ENCODE peak calls at places on chromosomes 16 and 17, in seven cellular contexts. One of them, this sample, is unnamed.
A peak's percentile ranks its signal among the peaks of the same experiment; 100 is the strongest.

GRCh38 chr16:705748-706188 is at the start of gene FBXL16:
- DNase-seq in HFF-Myc: no peak
- DNase-seq in astrocyte of the spinal cord: no peak
- DNase-seq in brain microvascular endothelial cell: no peak
- DNase-seq in aorta: no peak
- DNase-seq in naive thymus-derived CD4-positive, alpha-beta T cell: no peak
- DNase-seq in esophagus squamous epithelium: no peak
- DNase-seq in this sample: peak; percentile 63

GRCh38 chr17:48456584-48456983 is 26.6 kb upstream of the SKAP1 start:
- DNase-seq in HFF-Myc: no peak
- DNase-seq in astrocyte of the spinal cord: no peak
- DNase-seq in brain microvascular endothelial cell: no peak
- DNase-seq in aorta: no peak
- DNase-seq in naive thymus-derived CD4-positive, alpha-beta T cell: no peak
- DNase-seq in esophagus squamous epithelium: no peak
- DNase-seq in this sample: no peak

GRCh38 chr17:77253611-77254051 is 112.9 kb downstream of the SEC14L1 start:
- DNase-seq in HFF-Myc: no peak
- DNase-seq in astrocyte of the spinal cord: no peak
- DNase-seq in brain microvascular endothelial cell: no peak
- DNase-seq in aorta: no peak
- DNase-seq in naive thymus-derived CD4-positive, alpha-beta T cell: no peak
- DNase-seq in esophagus squamous epithelium: no peak
- DNase-seq in this sample: no peak

GRCh38 chr16:25143898-25144297 is 32.4 kb downstream of the LCMT1 start:
- DNase-seq in HFF-Myc: no peak
- DNase-seq in astrocyte of the spinal cord: no peak
- DNase-seq in brain microvascular endothelial cell: no peak
- DNase-seq in aorta: no peak
- DNase-seq in naive thymus-derived CD4-positive, alpha-beta T cell: no peak
- DNase-seq in esophagus squamous epithelium: no peak
- DNase-seq in this sample: no peak

GRCh38 chr17:20051624-20052023 is 42.5 kb downstream of the SPECC1 start:
- DNase-seq in HFF-Myc: no peak
- DNase-seq in astrocyte of the spinal cord: no peak
- DNase-seq in brain microvascular endothelial cell: no peak
- DNase-seq in aorta: no peak
- DNase-seq in naive thymus-derived CD4-positive, alpha-beta T cell: no peak
- DNase-seq in esophagus squamous epithelium: no peak
- DNase-seq in this sample: no peak

GRCh38 chr16:12097523-12098428 is 121.2 kb downstream of the SNX29 start:
- DNase-seq in HFF-Myc: no peak
- DNase-seq in astrocyte of the spinal cord: peak; percentile 45
- DNase-seq in brain microvascular endothelial cell: no peak
- DNase-seq in aorta: peak; percentile 41
- DNase-seq in naive thymus-derived CD4-positive, alpha-beta T cell: no peak
- DNase-seq in esophagus squamous epithelium: no peak
- DNase-seq in this sample: no peak

GRCh38 chr17:51045616-51046526 is 74.8 kb downstream of the SPAG9 start:
- DNase-seq in HFF-Myc: no peak
- DNase-seq in astrocyte of the spinal cord: peak; percentile 30
- DNase-seq in brain microvascular endothelial cell: no peak
- DNase-seq in aorta: no peak
- DNase-seq in naive thymus-derived CD4-positive, alpha-beta T cell: no peak
- DNase-seq in esophagus squamous epithelium: no peak
- DNase-seq in this sample: no peak

GRCh38 chr16:84699147-84699711 is 571 bp upstream of the USP10 start:
- DNase-seq in HFF-Myc: no peak
- DNase-seq in astrocyte of the spinal cord: no peak
- DNase-seq in brain microvascular endothelial cell: no peak
- DNase-seq in aorta: no peak
- DNase-seq in naive thymus-derived CD4-positive, alpha-beta T cell: no peak
- DNase-seq in esophagus squamous epithelium: no peak
- DNase-seq in this sample: no peak

GRCh38 chr16:57146735-57147134 is 39.1 kb downstream of the PSME3IP1 start:
- DNase-seq in HFF-Myc: no peak
- DNase-seq in astrocyte of the spinal cord: no peak
- DNase-seq in brain microvascular endothelial cell: no peak
- DNase-seq in aorta: no peak
- DNase-seq in naive thymus-derived CD4-positive, alpha-beta T cell: no peak
- DNase-seq in esophagus squamous epithelium: no peak
- DNase-seq in this sample: no peak

GRCh38 chr17:45093444-45094110 is 32.5 kb downstream of the NMT1 start:
- DNase-seq in HFF-Myc: no peak
- DNase-seq in astrocyte of the spinal cord: peak; percentile 36
- DNase-seq in brain microvascular endothelial cell: no peak
- DNase-seq in aorta: no peak
- DNase-seq in naive thymus-derived CD4-positive, alpha-beta T cell: no peak
- DNase-seq in esophagus squamous epithelium: no peak
- DNase-seq in this sample: peak; percentile 17

GRCh38 chr17:68152161-68152571 is 95.7 kb upstream of the AMZ2 start:
- DNase-seq in HFF-Myc: no peak
- DNase-seq in astrocyte of the spinal cord: no peak
- DNase-seq in brain microvascular endothelial cell: no peak
- DNase-seq in aorta: no peak
- DNase-seq in naive thymus-derived CD4-positive, alpha-beta T cell: no peak
- DNase-seq in esophagus squamous epithelium: no peak
- DNase-seq in this sample: no peak

GRCh38 chr17:27526603-27527002 is 70.4 kb downstream of the KSR1 start:
- DNase-seq in HFF-Myc: no peak
- DNase-seq in astrocyte of the spinal cord: peak; percentile 55
- DNase-seq in brain microvascular endothelial cell: peak; percentile 46
- DNase-seq in aorta: peak; percentile 69
- DNase-seq in naive thymus-derived CD4-positive, alpha-beta T cell: no peak
- DNase-seq in esophagus squamous epithelium: no peak
- DNase-seq in this sample: peak; percentile 18

GRCh38 chr16:54070944-54071343 is 215.6 kb downstream of the IRX3 start:
- DNase-seq in HFF-Myc: no peak
- DNase-seq in astrocyte of the spinal cord: no peak
- DNase-seq in brain microvascular endothelial cell: no peak
- DNase-seq in aorta: no peak
- DNase-seq in naive thymus-derived CD4-positive, alpha-beta T cell: no peak
- DNase-seq in esophagus squamous epithelium: no peak
- DNase-seq in this sample: no peak

GRCh38 chr16:14249291-14250032 is 178.3 kb downstream of the MRTFB start:
- DNase-seq in HFF-Myc: peak; percentile 15
- DNase-seq in astrocyte of the spinal cord: peak; percentile 52
- DNase-seq in brain microvascular endothelial cell: peak; percentile 43
- DNase-seq in aorta: no peak
- DNase-seq in naive thymus-derived CD4-positive, alpha-beta T cell: peak; percentile 50
- DNase-seq in esophagus squamous epithelium: no peak
- DNase-seq in this sample: peak; percentile 21

GRCh38 chr16:48824271-48824670 is 214.3 kb upstream of the N4BP1 start:
- DNase-seq in HFF-Myc: no peak
- DNase-seq in astrocyte of the spinal cord: no peak
- DNase-seq in brain microvascular endothelial cell: no peak
- DNase-seq in aorta: no peak
- DNase-seq in naive thymus-derived CD4-positive, alpha-beta T cell: no peak
- DNase-seq in esophagus squamous epithelium: no peak
- DNase-seq in this sample: peak; percentile 1

GRCh38 chr16:12500771-12501170 is 302.9 kb downstream of the CPPED1 start:
- DNase-seq in HFF-Myc: no peak
- DNase-seq in astrocyte of the spinal cord: no peak
- DNase-seq in brain microvascular endothelial cell: no peak
- DNase-seq in aorta: peak; percentile 50
- DNase-seq in naive thymus-derived CD4-positive, alpha-beta T cell: no peak
- DNase-seq in esophagus squamous epithelium: no peak
- DNase-seq in this sample: no peak

GRCh38 chr16:85263214-85263613 is 150.9 kb upstream of the CIBAR2 start:
- DNase-seq in HFF-Myc: no peak
- DNase-seq in astrocyte of the spinal cord: no peak
- DNase-seq in brain microvascular endothelial cell: no peak
- DNase-seq in aorta: no peak
- DNase-seq in naive thymus-derived CD4-positive, alpha-beta T cell: no peak
- DNase-seq in esophagus squamous epithelium: no peak
- DNase-seq in this sample: no peak

GRCh38 chr16:85820604-85821372 is 21.3 kb downstream of the COX4I1 start:
- DNase-seq in HFF-Myc: no peak
- DNase-seq in astrocyte of the spinal cord: no peak
- DNase-seq in brain microvascular endothelial cell: no peak
- DNase-seq in aorta: peak; percentile 40
- DNase-seq in naive thymus-derived CD4-positive, alpha-beta T cell: no peak
- DNase-seq in esophagus squamous epithelium: no peak
- DNase-seq in this sample: no peak

GRCh38 chr17:77281904-77282367 is 141.2 kb downstream of the SEC14L1 start:
- DNase-seq in HFF-Myc: no peak
- DNase-seq in astrocyte of the spinal cord: no peak
- DNase-seq in brain microvascular endothelial cell: no peak
- DNase-seq in aorta: no peak
- DNase-seq in naive thymus-derived CD4-positive, alpha-beta T cell: no peak
- DNase-seq in esophagus squamous epithelium: no peak
- DNase-seq in this sample: no peak

GRCh38 chr16:60645541-60645940 is 1390.7 kb downstream of the CDH8 start:
- DNase-seq in HFF-Myc: no peak
- DNase-seq in astrocyte of the spinal cord: no peak
- DNase-seq in brain microvascular endothelial cell: no peak
- DNase-seq in aorta: no peak
- DNase-seq in naive thymus-derived CD4-positive, alpha-beta T cell: no peak
- DNase-seq in esophagus squamous epithelium: no peak
- DNase-seq in this sample: no peak

GRCh38 chr17:64641499-64641898 is 20.6 kb downstream of the SMURF2 start:
- DNase-seq in HFF-Myc: peak; percentile 52
- DNase-seq in astrocyte of the spinal cord: peak; percentile 90
- DNase-seq in brain microvascular endothelial cell: peak; percentile 85
- DNase-seq in aorta: no peak
- DNase-seq in naive thymus-derived CD4-positive, alpha-beta T cell: no peak
- DNase-seq in esophagus squamous epithelium: no peak
- DNase-seq in this sample: peak; percentile 91

GRCh38 chr17:28326114-28326513 is 7.1 kb downstream of the TMEM97 start:
- DNase-seq in HFF-Myc: no peak
- DNase-seq in astrocyte of the spinal cord: no peak
- DNase-seq in brain microvascular endothelial cell: no peak
- DNase-seq in aorta: no peak
- DNase-seq in naive thymus-derived CD4-positive, alpha-beta T cell: no peak
- DNase-seq in esophagus squamous epithelium: no peak
- DNase-seq in this sample: no peak

GRCh38 chr16:85329059-85329812 is 217.0 kb upstream of the CIBAR2 start:
- DNase-seq in HFF-Myc: no peak
- DNase-seq in astrocyte of the spinal cord: peak; percentile 61
- DNase-seq in brain microvascular endothelial cell: peak; percentile 54
- DNase-seq in aorta: no peak
- DNase-seq in naive thymus-derived CD4-positive, alpha-beta T cell: no peak
- DNase-seq in esophagus squamous epithelium: no peak
- DNase-seq in this sample: no peak

GRCh38 chr17:17820046-17820445 is 16.7 kb downstream of the SREBF1 start:
- DNase-seq in HFF-Myc: no peak
- DNase-seq in astrocyte of the spinal cord: no peak
- DNase-seq in brain microvascular endothelial cell: no peak
- DNase-seq in aorta: no peak
- DNase-seq in naive thymus-derived CD4-positive, alpha-beta T cell: no peak
- DNase-seq in esophagus squamous epithelium: no peak
- DNase-seq in this sample: no peak
- H3K4me3 ChIP-seq in HFF-Myc: no peak overlapping the region
- H3K4me3 ChIP-seq in astrocyte of the spinal cord: no peak overlapping the region
- H3K4me3 ChIP-seq in brain microvascular endothelial cell: no peak overlapping the region
- H3K4me3 ChIP-seq in aorta: no peak overlapping the region
- H3K4me3 ChIP-seq in naive thymus-derived CD4-positive, alpha-beta T cell: no peak overlapping the region
- H3K4me3 ChIP-seq in esophagus squamous epithelium: no peak overlapping the region
- H3K4me3 ChIP-seq in this sample: no peak overlapping the region

DNA sequence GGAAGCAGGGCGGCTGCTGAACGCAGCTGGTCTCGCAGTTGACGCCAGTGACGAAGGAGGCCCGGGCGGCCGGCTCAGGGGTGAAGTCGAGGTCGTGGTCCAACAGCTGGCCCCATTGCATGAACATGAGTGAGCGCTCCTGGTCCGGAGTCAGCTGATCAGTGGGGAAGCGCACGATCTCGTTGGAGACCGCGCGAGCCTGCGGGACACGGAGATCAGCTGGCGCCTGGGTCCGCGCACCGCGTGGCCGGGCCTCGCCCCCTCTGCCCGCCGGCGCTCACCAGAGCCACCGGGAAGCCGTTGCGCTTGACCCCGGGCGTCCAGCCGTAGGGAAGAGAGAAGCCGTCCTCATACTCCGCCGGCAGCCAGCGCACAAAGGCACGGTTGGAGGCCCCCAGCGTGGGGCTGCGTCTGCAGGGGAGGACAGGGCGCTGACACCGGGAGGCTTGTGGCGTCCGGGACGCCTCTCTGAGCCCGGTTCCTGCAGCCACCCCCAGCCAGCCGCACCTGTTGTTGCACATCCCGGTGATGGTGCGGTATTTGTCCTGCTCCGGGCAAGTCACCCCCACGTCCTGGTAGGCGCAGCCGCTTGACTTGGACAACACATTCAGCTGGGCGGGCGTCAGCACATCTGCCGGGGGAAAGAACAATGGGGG is 1.6 kb downstream of the MPO start:
- DNase-seq in HFF-Myc: no peak
- DNase-seq in astrocyte of the spinal cord: peak; percentile 1
- DNase-seq in brain microvascular endothelial cell: peak; percentile 18
- DNase-seq in aorta: peak; percentile 67
- DNase-seq in naive thymus-derived CD4-positive, alpha-beta T cell: no peak
- DNase-seq in esophagus squamous epithelium: no peak
- DNase-seq in this sample: peak; percentile 16
- H3K4me3 ChIP-seq in HFF-Myc: no peak overlapping the region
- H3K4me3 ChIP-seq in astrocyte of the spinal cord: no peak overlapping the region
- H3K4me3 ChIP-seq in brain microvascular endothelial cell: no peak overlapping the region
- H3K4me3 ChIP-seq in aorta: no peak overlapping the region
- H3K4me3 ChIP-seq in naive thymus-derived CD4-positive, alpha-beta T cell: no peak overlapping the region
- H3K4me3 ChIP-seq in esophagus squamous epithelium: no peak overlapping the region
- H3K4me3 ChIP-seq in this sample: no peak overlapping the region

GRCh38 chr16:68190745-68191510 is 45.0 kb downstream of the ESRP2 start:
- DNase-seq in HFF-Myc: no peak
- DNase-seq in astrocyte of the spinal cord: no peak
- DNase-seq in brain microvascular endothelial cell: no peak
- DNase-seq in aorta: no peak
- DNase-seq in naive thymus-derived CD4-positive, alpha-beta T cell: no peak
- DNase-seq in esophagus squamous epithelium: no peak
- DNase-seq in this sample: peak; percentile 75
- H3K4me3 ChIP-seq in HFF-Myc: no peak overlapping the region
- H3K4me3 ChIP-seq in astrocyte of the spinal cord: no peak overlapping the region
- H3K4me3 ChIP-seq in brain microvascular endothelial cell: no peak overlapping the region
- H3K4me3 ChIP-seq in aorta: no peak overlapping the region
- H3K4me3 ChIP-seq in naive thymus-derived CD4-positive, alpha-beta T cell: no peak overlapping the region
- H3K4me3 ChIP-seq in esophagus squamous epithelium: no peak overlapping the region
- H3K4me3 ChIP-seq in this sample: no peak overlapping the region

GRCh38 chr17:79610151-79610645 is 653 bp downstream of the RBFOX3 start:
- DNase-seq in HFF-Myc: no peak
- DNase-seq in astrocyte of the spinal cord: no peak
- DNase-seq in brain microvascular endothelial cell: no peak
- DNase-seq in aorta: no peak
- DNase-seq in naive thymus-derived CD4-positive, alpha-beta T cell: no peak
- DNase-seq in esophagus squamous epithelium: no peak
- DNase-seq in this sample: no peak
- H3K4me3 ChIP-seq in HFF-Myc: no peak overlapping the region
- H3K4me3 ChIP-seq in astrocyte of the spinal cord: no peak overlapping the region
- H3K4me3 ChIP-seq in brain microvascular endothelial cell: no peak overlapping the region
- H3K4me3 ChIP-seq in aorta: no peak overlapping the region
- H3K4me3 ChIP-seq in naive thymus-derived CD4-positive, alpha-beta T cell: no peak overlapping the region
- H3K4me3 ChIP-seq in esophagus squamous epithelium: peak overlapping the region; percentile 22
- H3K4me3 ChIP-seq in this sample: no peak overlapping the region

DNA sequence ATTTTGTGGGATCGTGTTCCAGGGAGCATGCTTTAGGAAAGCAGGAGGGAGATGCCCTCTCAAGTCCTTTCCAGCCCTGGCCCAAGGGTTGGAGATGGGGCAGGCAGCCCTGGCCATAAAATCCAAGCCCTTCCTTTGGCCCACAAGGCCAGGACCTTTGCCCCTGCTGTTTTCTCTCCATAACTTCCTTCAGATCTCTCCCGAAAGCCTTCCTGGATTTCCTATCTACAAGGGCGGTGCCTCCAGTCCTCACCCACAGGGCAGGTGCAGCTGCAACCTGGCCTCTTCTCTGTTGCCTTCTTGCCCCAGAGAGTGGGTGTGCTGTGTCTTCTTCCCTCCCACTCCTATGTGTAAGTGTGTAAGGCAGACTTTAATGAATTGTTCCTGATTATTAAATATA is 8.5 kb upstream of the PDP2 start:
- DNase-seq in HFF-Myc: no peak
- DNase-seq in astrocyte of the spinal cord: no peak
- DNase-seq in brain microvascular endothelial cell: no peak
- DNase-seq in aorta: no peak
- DNase-seq in naive thymus-derived CD4-positive, alpha-beta T cell: no peak
- DNase-seq in esophagus squamous epithelium: no peak
- DNase-seq in this sample: no peak
- H3K4me3 ChIP-seq in HFF-Myc: no peak overlapping the region
- H3K4me3 ChIP-seq in astrocyte of the spinal cord: no peak overlapping the region
- H3K4me3 ChIP-seq in brain microvascular endothelial cell: no peak overlapping the region
- H3K4me3 ChIP-seq in aorta: no peak overlapping the region
- H3K4me3 ChIP-seq in naive thymus-derived CD4-positive, alpha-beta T cell: no peak overlapping the region
- H3K4me3 ChIP-seq in esophagus squamous epithelium: no peak overlapping the region
- H3K4me3 ChIP-seq in this sample: no peak overlapping the region

This sample was measured in foreskin fibroblast.